ENCODE peak calls at places on chromosomes 12 and 14, in seven cellular contexts. One of them, this sample, is unnamed.

GRCh38 chr12:124782132-124782531 is 81.5 kb downstream of the SCARB1 start:
- DNase-seq in adrenal gland: no peak
- DNase-seq in endothelial cell: no peak
- DNase-seq in fibroblast of lung: no peak
- DNase-seq in nephron progenitor cell: no peak
- DNase-seq in kidney epithelial cell: no peak
- DNase-seq in IMR-90: no peak
- DNase-seq in this sample: no peak

GRCh38 chr12:79020106-79020505 is 155.5 kb downstream of the SYT1 start:
- DNase-seq in kidney epithelial cell: no peak
- DNase-seq in IMR-90: peak
- DNase-seq in nephron progenitor cell: no peak
- DNase-seq in adrenal gland: no peak
- DNase-seq in fibroblast of lung: peak
- DNase-seq in endothelial cell: no peak
- DNase-seq in this sample: no peak

GRCh38 chr12:101670007-101670671 is 27.3 kb upstream of the CHPT1 start:
- DNase-seq in adrenal gland: peak
- DNase-seq in fibroblast of lung: peak
- DNase-seq in kidney epithelial cell: no peak
- DNase-seq in endothelial cell: peak
- DNase-seq in nephron progenitor cell: peak
- DNase-seq in IMR-90: peak
- DNase-seq in this sample: peak

GRCh38 chr14:30283822-30284446 is 275.0 kb upstream of the G2E3 start:
- DNase-seq in kidney epithelial cell: no peak
- DNase-seq in fibroblast of lung: peak
- DNase-seq in adrenal gland: peak
- DNase-seq in IMR-90: peak
- DNase-seq in endothelial cell: peak
- DNase-seq in nephron progenitor cell: peak
- DNase-seq in this sample: no peak

GRCh38 chr12:53492188-53492587 is 7.1 kb downstream of the MAP3K12 start:
- DNase-seq in fibroblast of lung: no peak
- DNase-seq in adrenal gland: no peak
- DNase-seq in IMR-90: no peak
- DNase-seq in endothelial cell: no peak
- DNase-seq in kidney epithelial cell: no peak
- DNase-seq in nephron progenitor cell: no peak
- DNase-seq in this sample: no peak

GRCh38 chr14:21098892-21099595 is 589 bp upstream of the ZNF219 start:
- DNase-seq in nephron progenitor cell: no peak
- DNase-seq in adrenal gland: no peak
- DNase-seq in fibroblast of lung: no peak
- DNase-seq in endothelial cell: no peak
- DNase-seq in IMR-90: no peak
- DNase-seq in kidney epithelial cell: no peak
- DNase-seq in this sample: no peak

GRCh38 chr12:15088115-15088514 is 115.3 kb downstream of the PDE6H start:
- DNase-seq in endothelial cell: no peak
- DNase-seq in nephron progenitor cell: no peak
- DNase-seq in kidney epithelial cell: no peak
- DNase-seq in fibroblast of lung: no peak
- DNase-seq in IMR-90: no peak
- DNase-seq in adrenal gland: no peak
- DNase-seq in this sample: no peak

GRCh38 chr14:69316449-69317391 is 56.8 kb downstream of the GALNT16 start:
- DNase-seq in fibroblast of lung: peak
- DNase-seq in kidney epithelial cell: peak
- DNase-seq in nephron progenitor cell: no peak
- DNase-seq in endothelial cell: no peak
- DNase-seq in adrenal gland: peak
- DNase-seq in IMR-90: peak
- DNase-seq in this sample: no peak

GRCh38 chr12:10562306-10562933 is 51.0 kb downstream of the MAGOHB start:
- DNase-seq in adrenal gland: no peak
- DNase-seq in kidney epithelial cell: no peak
- DNase-seq in fibroblast of lung: peak
- DNase-seq in endothelial cell: peak
- DNase-seq in IMR-90: peak
- DNase-seq in nephron progenitor cell: no peak
- DNase-seq in this sample: no peak

GRCh38 chr14:68685419-68686211 is 107.3 kb downstream of the ZFP36L1 start:
- DNase-seq in IMR-90: peak
- DNase-seq in fibroblast of lung: peak
- DNase-seq in adrenal gland: peak
- DNase-seq in nephron progenitor cell: no peak
- DNase-seq in endothelial cell: no peak
- DNase-seq in kidney epithelial cell: peak
- DNase-seq in this sample: peak

GRCh38 chr12:89542912-89543592 is 17.2 kb upstream of the POC1B start:
- DNase-seq in fibroblast of lung: peak
- DNase-seq in kidney epithelial cell: no peak
- DNase-seq in nephron progenitor cell: peak
- DNase-seq in adrenal gland: peak
- DNase-seq in endothelial cell: peak
- DNase-seq in IMR-90: peak
- DNase-seq in this sample: peak

GRCh38 chr14:22737052-22737451 is 29.4 kb upstream of the OXA1L start:
- DNase-seq in endothelial cell: no peak
- DNase-seq in adrenal gland: no peak
- DNase-seq in kidney epithelial cell: no peak
- DNase-seq in nephron progenitor cell: no peak
- DNase-seq in IMR-90: no peak
- DNase-seq in fibroblast of lung: no peak
- DNase-seq in this sample: no peak

GRCh38 chr12:58007875-58008274 is 66.5 kb downstream of the ATP23 start:
- DNase-seq in endothelial cell: no peak
- DNase-seq in nephron progenitor cell: no peak
- DNase-seq in fibroblast of lung: no peak
- DNase-seq in IMR-90: no peak
- DNase-seq in adrenal gland: no peak
- DNase-seq in kidney epithelial cell: no peak
- DNase-seq in this sample: no peak

GRCh38 chr12:116395381-116395780 is 117.9 kb upstream of the MED13L start:
- DNase-seq in kidney epithelial cell: no peak
- DNase-seq in nephron progenitor cell: no peak
- DNase-seq in endothelial cell: no peak
- DNase-seq in fibroblast of lung: peak
- DNase-seq in IMR-90: no peak
- DNase-seq in adrenal gland: no peak
- DNase-seq in this sample: no peak

GRCh38 chr14:102326583-102326982 is 7.0 kb downstream of the ZNF839 start:
- DNase-seq in adrenal gland: no peak
- DNase-seq in kidney epithelial cell: no peak
- DNase-seq in nephron progenitor cell: no peak
- DNase-seq in IMR-90: no peak
- DNase-seq in endothelial cell: no peak
- DNase-seq in fibroblast of lung: no peak
- DNase-seq in this sample: no peak

GRCh38 chr14:101183376-101184103 is 280.0 kb upstream of the RTL1 start:
- DNase-seq in IMR-90: no peak
- DNase-seq in endothelial cell: peak
- DNase-seq in kidney epithelial cell: no peak
- DNase-seq in adrenal gland: no peak
- DNase-seq in nephron progenitor cell: peak
- DNase-seq in fibroblast of lung: peak
- DNase-seq in this sample: no peak

GRCh38 chr14:92531151-92531873 is 17.7 kb downstream of the RIN3 start:
- DNase-seq in IMR-90: no peak
- DNase-seq in endothelial cell: no peak
- DNase-seq in kidney epithelial cell: no peak
- DNase-seq in nephron progenitor cell: no peak
- DNase-seq in fibroblast of lung: no peak
- DNase-seq in adrenal gland: no peak
- DNase-seq in this sample: peak

GRCh38 chr12:120321382-120322202 is 6.0 kb downstream of the PLA2G1B start:
- DNase-seq in IMR-90: no peak
- DNase-seq in kidney epithelial cell: peak
- DNase-seq in nephron progenitor cell: no peak
- DNase-seq in adrenal gland: no peak
- DNase-seq in fibroblast of lung: no peak
- DNase-seq in endothelial cell: no peak
- DNase-seq in this sample: no peak

GRCh38 chr12:11827096-11827841 is 177.8 kb downstream of the ETV6 start:
- DNase-seq in kidney epithelial cell: no peak
- DNase-seq in adrenal gland: peak
- DNase-seq in IMR-90: no peak
- DNase-seq in fibroblast of lung: peak
- DNase-seq in endothelial cell: no peak
- DNase-seq in nephron progenitor cell: peak
- DNase-seq in this sample: no peak

GRCh38 chr12:102927220-102927619 is 10.2 kb upstream of the PAH start:
- DNase-seq in nephron progenitor cell: no peak
- DNase-seq in endothelial cell: no peak
- DNase-seq in kidney epithelial cell: no peak
- DNase-seq in adrenal gland: no peak
- DNase-seq in fibroblast of lung: no peak
- DNase-seq in IMR-90: no peak
- DNase-seq in this sample: no peak

GRCh38 chr12:54605138-54605970 is 16.9 kb upstream of the PPP1R1A start:
- DNase-seq in fibroblast of lung: no peak
- DNase-seq in endothelial cell: no peak
- DNase-seq in nephron progenitor cell: no peak
- DNase-seq in IMR-90: no peak
- DNase-seq in adrenal gland: no peak
- DNase-seq in kidney epithelial cell: no peak
- DNase-seq in this sample: no peak

GRCh38 chr12:30694412-30694955 is 1.2 kb downstream of the IPO8 start:
- DNase-seq in fibroblast of lung: peak
- DNase-seq in kidney epithelial cell: no peak
- DNase-seq in endothelial cell: no peak
- DNase-seq in nephron progenitor cell: no peak
- DNase-seq in IMR-90: peak
- DNase-seq in adrenal gland: no peak
- DNase-seq in this sample: no peak

GRCh38 chr12:30696486-30696885 is 817 bp upstream of the IPO8 start:
- DNase-seq in fibroblast of lung: no peak
- DNase-seq in nephron progenitor cell: no peak
- DNase-seq in endothelial cell: peak
- DNase-seq in kidney epithelial cell: no peak
- DNase-seq in adrenal gland: no peak
- DNase-seq in IMR-90: no peak
- DNase-seq in this sample: no peak

GRCh38 chr12:30694971-30695326 is 720 bp downstream of the IPO8 start:
- DNase-seq in adrenal gland: peak
- DNase-seq in IMR-90: peak
- DNase-seq in fibroblast of lung: peak
- DNase-seq in nephron progenitor cell: peak
- DNase-seq in kidney epithelial cell: no peak
- DNase-seq in endothelial cell: peak
- DNase-seq in this sample: no peak

GRCh38 chr12:30696103-30696408 is 387 bp upstream of the IPO8 start:
- DNase-seq in adrenal gland: no peak
- DNase-seq in IMR-90: no peak
- DNase-seq in nephron progenitor cell: no peak
- DNase-seq in kidney epithelial cell: no peak
- DNase-seq in endothelial cell: no peak
- DNase-seq in fibroblast of lung: no peak
- DNase-seq in this sample: no peak

DNA sequence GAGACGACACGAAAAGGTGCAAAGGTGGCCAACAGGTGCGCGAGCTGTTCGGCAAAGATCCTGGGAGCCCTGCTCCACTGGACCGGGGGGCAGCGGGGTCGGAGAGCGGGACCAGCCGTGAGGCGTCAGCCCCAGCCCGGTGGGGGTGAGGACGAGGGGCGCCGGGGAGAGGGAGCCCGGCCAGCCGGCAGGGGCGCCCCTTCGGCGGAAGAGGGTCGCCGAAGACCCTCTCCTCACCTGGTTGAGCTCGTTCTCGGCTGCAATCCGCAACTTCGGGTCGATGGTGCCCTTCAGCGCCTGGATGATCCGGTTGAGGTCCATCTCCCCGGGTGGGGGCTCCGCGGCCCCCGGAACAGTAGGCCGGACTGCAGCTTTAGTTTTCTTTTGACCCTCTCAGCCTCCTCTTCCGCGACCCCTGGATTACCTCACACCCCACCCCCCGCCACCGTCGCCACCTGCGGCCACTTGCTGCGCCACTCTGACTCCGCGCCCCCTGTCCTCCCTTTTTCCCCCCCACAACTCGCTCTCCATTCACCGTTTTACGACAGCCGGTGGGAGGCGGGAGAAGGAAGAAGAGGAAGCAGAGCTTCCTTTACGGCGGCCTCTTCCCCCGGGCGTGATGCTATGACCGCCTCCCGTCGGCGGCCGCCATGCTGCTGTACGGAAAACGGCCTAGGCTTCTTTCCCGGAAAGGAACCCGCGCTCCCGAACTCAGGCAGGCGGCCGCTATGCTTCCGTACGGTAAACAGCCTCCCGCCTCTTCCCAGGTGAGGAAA is at the start of gene IPO8:
- DNase-seq in kidney epithelial cell: peak
- DNase-seq in fibroblast of lung: peak
- DNase-seq in endothelial cell: peak
- DNase-seq in nephron progenitor cell: peak
- DNase-seq in IMR-90: peak
- DNase-seq in adrenal gland: peak
- DNase-seq in this sample: peak
- TF ChIP-seq CTCF in kidney epithelial cell: peak
- TF ChIP-seq CTCF in fibroblast of lung: peak
- TF ChIP-seq CTCF in endothelial cell: peak
- TF ChIP-seq CTCF in nephron progenitor cell: peak
- TF ChIP-seq CTCF in IMR-90: peak
- TF ChIP-seq CTCF in adrenal gland: peak
- TF ChIP-seq CTCF in this sample: peak

GRCh38 chr12:2358986-2359658 is 306.3 kb downstream of the CACNA1C start:
- DNase-seq in kidney epithelial cell: no peak
- DNase-seq in endothelial cell: no peak
- DNase-seq in fibroblast of lung: no peak
- DNase-seq in adrenal gland: no peak
- DNase-seq in nephron progenitor cell: no peak
- DNase-seq in IMR-90: no peak
- DNase-seq in this sample: no peak
- TF ChIP-seq CTCF in kidney epithelial cell: no peak
- TF ChIP-seq CTCF in endothelial cell: no peak
- TF ChIP-seq CTCF in fibroblast of lung: no peak
- TF ChIP-seq CTCF in adrenal gland: no peak
- TF ChIP-seq CTCF in nephron progenitor cell: no peak
- TF ChIP-seq CTCF in IMR-90: no peak
- TF ChIP-seq CTCF in this sample: no peak

GRCh38 chr12:26204612-26205289 is 9.4 kb downstream of the SSPN start:
- DNase-seq in nephron progenitor cell: no peak
- DNase-seq in IMR-90: no peak
- DNase-seq in adrenal gland: peak
- DNase-seq in kidney epithelial cell: no peak
- DNase-seq in fibroblast of lung: peak
- DNase-seq in endothelial cell: no peak
- DNase-seq in this sample: no peak
- TF ChIP-seq CTCF in nephron progenitor cell: no peak
- TF ChIP-seq CTCF in IMR-90: no peak
- TF ChIP-seq CTCF in adrenal gland: no peak
- TF ChIP-seq CTCF in kidney epithelial cell: no peak
- TF ChIP-seq CTCF in fibroblast of lung: no peak
- TF ChIP-seq CTCF in endothelial cell: no peak
- TF ChIP-seq CTCF in this sample: no peak

GRCh38 chr12:107131832-107132616 is 38.7 kb upstream of the CRY1 start:
- DNase-seq in nephron progenitor cell: peak
- DNase-seq in IMR-90: peak
- DNase-seq in adrenal gland: no peak
- DNase-seq in fibroblast of lung: peak
- DNase-seq in kidney epithelial cell: peak
- DNase-seq in endothelial cell: peak
- DNase-seq in this sample: no peak
- TF ChIP-seq CTCF in nephron progenitor cell: peak
- TF ChIP-seq CTCF in IMR-90: peak
- TF ChIP-seq CTCF in adrenal gland: peak
- TF ChIP-seq CTCF in fibroblast of lung: peak
- TF ChIP-seq CTCF in kidney epithelial cell: peak
- TF ChIP-seq CTCF in endothelial cell: peak
- TF ChIP-seq CTCF in this sample: peak

This sample was measured in natural killer cell.